ENCODE peak calls at places on chromosome 4, in ten cellular contexts. One of them, this sample, is unnamed.

GRCh38 chr4:158169516-158169915 is 3.3 kb downstream of the GASK1B start:
- DNase-seq in lower leg skin: no peak
- DNase-seq in stomach: no peak
- DNase-seq in right lobe of liver: no peak
- DNase-seq in Peyer's patch: no peak
- DNase-seq in adrenal gland: no peak
- DNase-seq in H54: no peak
- DNase-seq in HCT116: no peak
- DNase-seq in uterus: no peak
- DNase-seq in ovary: no peak
- DNase-seq in this sample: no peak

GRCh38 chr4:109861941-109862340 is 14.0 kb downstream of the LRIT3 start:
- DNase-seq in H54: no peak
- DNase-seq in stomach: no peak
- DNase-seq in right lobe of liver: no peak
- DNase-seq in ovary: no peak
- DNase-seq in Peyer's patch: no peak
- DNase-seq in lower leg skin: no peak
- DNase-seq in uterus: no peak
- DNase-seq in HCT116: no peak
- DNase-seq in adrenal gland: no peak
- DNase-seq in this sample: no peak

GRCh38 chr4:152957437-152958185 is 21.5 kb downstream of the FHDC1 start:
- DNase-seq in ovary: no peak
- DNase-seq in stomach: peak; percentile 79
- DNase-seq in uterus: peak; percentile 34
- DNase-seq in lower leg skin: no peak
- DNase-seq in Peyer's patch: no peak
- DNase-seq in H54: no peak
- DNase-seq in HCT116: no peak
- DNase-seq in adrenal gland: peak; percentile 40
- DNase-seq in right lobe of liver: peak; percentile 79
- DNase-seq in this sample: peak; percentile 42

GRCh38 chr4:155855897-155856296 is 10.2 kb downstream of the ASIC5 start:
- DNase-seq in Peyer's patch: no peak
- DNase-seq in right lobe of liver: no peak
- DNase-seq in HCT116: no peak
- DNase-seq in H54: no peak
- DNase-seq in adrenal gland: no peak
- DNase-seq in uterus: no peak
- DNase-seq in ovary: no peak
- DNase-seq in stomach: no peak
- DNase-seq in lower leg skin: no peak
- DNase-seq in this sample: no peak

GRCh38 chr4:37422638-37423037 is 178.1 kb downstream of the NWD2 start:
- DNase-seq in lower leg skin: no peak
- DNase-seq in Peyer's patch: no peak
- DNase-seq in ovary: no peak
- DNase-seq in H54: no peak
- DNase-seq in right lobe of liver: no peak
- DNase-seq in HCT116: no peak
- DNase-seq in stomach: no peak
- DNase-seq in adrenal gland: no peak
- DNase-seq in uterus: no peak
- DNase-seq in this sample: no peak

GRCh38 chr4:149781150-149781549 is 34.5 kb downstream of the IQCM start:
- DNase-seq in ovary: no peak
- DNase-seq in lower leg skin: no peak
- DNase-seq in adrenal gland: no peak
- DNase-seq in HCT116: peak; percentile 42
- DNase-seq in stomach: no peak
- DNase-seq in Peyer's patch: no peak
- DNase-seq in uterus: no peak
- DNase-seq in H54: no peak
- DNase-seq in right lobe of liver: no peak
- DNase-seq in this sample: no peak

GRCh38 chr4:174578366-174578765 is 56.1 kb upstream of the HPGD start:
- DNase-seq in lower leg skin: no peak
- DNase-seq in Peyer's patch: no peak
- DNase-seq in stomach: no peak
- DNase-seq in HCT116: no peak
- DNase-seq in uterus: no peak
- DNase-seq in H54: no peak
- DNase-seq in right lobe of liver: no peak
- DNase-seq in ovary: no peak
- DNase-seq in adrenal gland: no peak
- DNase-seq in this sample: no peak

GRCh38 chr4:41155194-41155830 is 59.0 kb downstream of the APBB2 start:
- DNase-seq in stomach: no peak
- DNase-seq in adrenal gland: no peak
- DNase-seq in H54: no peak
- DNase-seq in uterus: no peak
- DNase-seq in ovary: no peak
- DNase-seq in HCT116: no peak
- DNase-seq in Peyer's patch: no peak
- DNase-seq in right lobe of liver: no peak
- DNase-seq in lower leg skin: no peak
- DNase-seq in this sample: no peak

DNA sequence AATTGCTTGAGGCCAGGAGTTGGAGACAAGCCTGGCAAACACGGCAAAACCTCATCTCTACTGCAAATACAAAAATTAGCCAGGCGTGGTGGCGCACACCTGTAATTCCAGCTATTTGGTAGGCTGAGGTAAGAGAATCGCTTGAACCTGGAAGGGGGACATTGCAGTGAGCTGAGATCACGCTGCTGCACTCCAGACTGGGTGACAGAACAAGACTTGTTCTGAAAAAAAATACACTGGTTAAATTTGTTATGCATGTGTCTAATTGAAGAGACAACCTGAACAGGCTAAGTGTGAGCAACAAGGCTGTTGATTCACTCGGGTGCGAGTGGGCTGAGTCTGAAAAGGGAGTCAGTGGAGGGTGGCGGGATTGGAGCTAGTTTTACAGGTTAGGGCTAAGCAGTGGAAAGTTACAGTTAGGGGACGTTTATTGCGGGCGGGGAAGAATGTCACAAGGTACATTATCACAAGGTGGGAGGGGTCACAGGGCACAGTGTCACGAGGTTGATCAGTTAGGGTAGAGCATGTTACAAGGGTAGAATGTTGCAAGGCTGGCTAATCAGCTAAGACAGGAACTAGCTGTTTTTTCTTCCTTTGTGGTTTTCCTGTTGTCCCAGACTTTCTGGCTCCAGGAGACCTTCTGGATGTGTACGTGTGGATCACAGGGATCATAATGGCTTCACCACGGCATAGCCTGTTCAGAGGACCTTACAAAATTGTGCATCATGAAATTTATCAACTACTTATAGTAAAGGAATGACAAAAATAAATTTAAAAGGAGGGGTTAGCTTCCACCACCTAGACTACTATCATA is 115.8 kb downstream of the NAA11 start:
- DNase-seq in stomach: no peak
- DNase-seq in ovary: no peak
- DNase-seq in Peyer's patch: no peak
- DNase-seq in HCT116: no peak
- DNase-seq in lower leg skin: peak; percentile 27
- DNase-seq in adrenal gland: no peak
- DNase-seq in uterus: peak; percentile 17
- DNase-seq in right lobe of liver: no peak
- DNase-seq in H54: no peak
- DNase-seq in this sample: no peak
- TF ChIP-seq POLR2A in stomach: no peak
- TF ChIP-seq POLR2A in ovary: no peak
- TF ChIP-seq POLR2A in Peyer's patch: no peak
- TF ChIP-seq POLR2A in HCT116: no peak
- TF ChIP-seq POLR2A in lower leg skin: no peak
- TF ChIP-seq POLR2A in adrenal gland: no peak
- TF ChIP-seq POLR2A in uterus: no peak
- TF ChIP-seq POLR2A in right lobe of liver: no peak
- TF ChIP-seq POLR2A in H54: no peak
- TF ChIP-seq POLR2A in this sample: no peak

GRCh38 chr4:38671594-38671943 is 7.6 kb downstream of the KLF3 start:
- DNase-seq in lower leg skin: no peak
- DNase-seq in Peyer's patch: no peak
- DNase-seq in adrenal gland: no peak
- DNase-seq in ovary: no peak
- DNase-seq in uterus: no peak
- DNase-seq in stomach: no peak
- DNase-seq in H54: no peak
- DNase-seq in HCT116: no peak
- DNase-seq in right lobe of liver: no peak
- DNase-seq in this sample: no peak

GRCh38 chr4:38674206-38675144 is 10.5 kb downstream of the KLF3 start:
- DNase-seq in H54: no peak
- DNase-seq in HCT116: no peak
- DNase-seq in stomach: no peak
- DNase-seq in Peyer's patch: no peak
- DNase-seq in right lobe of liver: no peak
- DNase-seq in lower leg skin: no peak
- DNase-seq in uterus: no peak
- DNase-seq in adrenal gland: no peak
- DNase-seq in ovary: no peak
- DNase-seq in this sample: no peak

GRCh38 chr4:38675167-38676121 is 11.4 kb downstream of the KLF3 start:
- DNase-seq in lower leg skin: peak; percentile 90
- DNase-seq in adrenal gland: peak; percentile 63
- DNase-seq in stomach: peak; percentile 86
- DNase-seq in H54: no peak
- DNase-seq in right lobe of liver: no peak
- DNase-seq in HCT116: peak; percentile 60
- DNase-seq in Peyer's patch: peak; percentile 88
- DNase-seq in uterus: peak; percentile 85
- DNase-seq in ovary: peak; percentile 84
- DNase-seq in this sample: no peak

GRCh38 chr4:38672247-38673071 is 8.5 kb downstream of the KLF3 start:
- DNase-seq in HCT116: no peak
- DNase-seq in adrenal gland: peak; percentile 28
- DNase-seq in stomach: no peak
- DNase-seq in Peyer's patch: no peak
- DNase-seq in ovary: peak; percentile 61
- DNase-seq in right lobe of liver: no peak
- DNase-seq in H54: no peak
- DNase-seq in uterus: no peak
- DNase-seq in lower leg skin: no peak
- DNase-seq in this sample: no peak

DNA sequence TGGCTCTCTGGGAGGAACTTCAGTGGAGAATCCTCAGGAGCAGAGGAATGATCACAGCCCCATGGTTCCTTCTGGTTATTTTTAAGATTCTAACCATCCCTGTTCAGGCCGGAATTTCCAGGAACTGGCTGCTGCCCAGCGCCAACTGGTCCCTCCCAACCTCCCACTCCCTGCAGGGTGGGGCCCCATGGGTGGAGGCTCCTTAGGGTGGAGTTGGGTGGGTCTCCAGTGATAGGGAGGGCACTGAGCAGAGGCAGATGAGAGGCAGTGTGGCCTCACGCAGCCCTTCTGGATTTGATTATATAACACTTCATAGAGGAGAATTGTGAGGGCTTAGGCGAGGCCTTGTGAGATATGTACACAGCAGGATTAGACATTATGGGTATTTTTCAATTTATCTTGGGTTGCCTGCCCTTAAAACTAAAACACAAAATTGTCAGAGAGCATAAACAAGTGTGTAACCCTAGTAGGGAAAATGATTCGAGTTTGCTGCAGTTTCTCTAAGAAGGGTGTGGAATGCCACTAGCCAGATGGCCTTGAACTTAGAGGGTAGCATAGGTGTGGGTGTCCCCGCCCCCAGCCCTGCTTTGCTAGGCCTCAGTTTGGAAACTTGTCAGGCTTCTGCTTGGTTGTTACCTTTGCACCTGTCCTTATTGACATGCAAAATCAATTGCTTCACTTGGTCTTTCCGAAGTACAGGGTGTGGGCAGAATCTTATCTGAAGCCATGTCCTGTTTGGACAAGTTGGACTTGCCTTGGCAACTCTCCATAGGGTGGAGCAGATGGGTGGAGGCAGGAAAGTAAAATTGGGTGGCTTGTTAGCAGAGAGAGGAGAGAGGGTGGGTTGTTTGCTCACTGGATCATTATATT is 9.3 kb downstream of the KLF3 start:
- DNase-seq in lower leg skin: peak; percentile 72
- DNase-seq in Peyer's patch: no peak
- DNase-seq in H54: no peak
- DNase-seq in stomach: peak; percentile 67
- DNase-seq in adrenal gland: peak; percentile 37
- DNase-seq in HCT116: peak; percentile 56
- DNase-seq in ovary: peak; percentile 76
- DNase-seq in uterus: peak; percentile 39
- DNase-seq in right lobe of liver: peak; percentile 83
- DNase-seq in this sample: peak; percentile 71
- TF ChIP-seq POLR2A in lower leg skin: no peak
- TF ChIP-seq POLR2A in Peyer's patch: no peak
- TF ChIP-seq POLR2A in H54: no peak
- TF ChIP-seq POLR2A in stomach: no peak
- TF ChIP-seq POLR2A in adrenal gland: no peak
- TF ChIP-seq POLR2A in HCT116: no peak
- TF ChIP-seq POLR2A in ovary: no peak
- TF ChIP-seq POLR2A in uterus: no peak
- TF ChIP-seq POLR2A in right lobe of liver: no peak
- TF ChIP-seq POLR2A in this sample: no peak

GRCh38 chr4:76582817-76583087 is 147.7 kb downstream of the SHROOM3 start:
- DNase-seq in Peyer's patch: no peak
- DNase-seq in stomach: no peak
- DNase-seq in lower leg skin: no peak
- DNase-seq in HCT116: no peak
- DNase-seq in ovary: no peak
- DNase-seq in adrenal gland: no peak
- DNase-seq in H54: no peak
- DNase-seq in right lobe of liver: no peak
- DNase-seq in uterus: no peak
- DNase-seq in this sample: no peak

GRCh38 chr4:76584235-76585152 is 149.5 kb downstream of the SHROOM3 start:
- DNase-seq in H54: no peak
- DNase-seq in HCT116: no peak
- DNase-seq in ovary: no peak
- DNase-seq in lower leg skin: no peak
- DNase-seq in right lobe of liver: no peak
- DNase-seq in uterus: peak; percentile 50
- DNase-seq in adrenal gland: no peak
- DNase-seq in Peyer's patch: no peak
- DNase-seq in stomach: no peak
- DNase-seq in this sample: no peak

GRCh38 chr4:76585270-76585669 is 150.2 kb downstream of the SHROOM3 start:
- DNase-seq in uterus: no peak
- DNase-seq in ovary: no peak
- DNase-seq in right lobe of liver: no peak
- DNase-seq in H54: no peak
- DNase-seq in lower leg skin: no peak
- DNase-seq in adrenal gland: no peak
- DNase-seq in stomach: no peak
- DNase-seq in HCT116: no peak
- DNase-seq in Peyer's patch: no peak
- DNase-seq in this sample: no peak

GRCh38 chr4:76588268-76588667 is 153.2 kb downstream of the SHROOM3 start:
- DNase-seq in adrenal gland: no peak
- DNase-seq in H54: no peak
- DNase-seq in right lobe of liver: no peak
- DNase-seq in lower leg skin: no peak
- DNase-seq in stomach: no peak
- DNase-seq in HCT116: no peak
- DNase-seq in uterus: no peak
- DNase-seq in Peyer's patch: no peak
- DNase-seq in ovary: no peak
- DNase-seq in this sample: no peak

DNA sequence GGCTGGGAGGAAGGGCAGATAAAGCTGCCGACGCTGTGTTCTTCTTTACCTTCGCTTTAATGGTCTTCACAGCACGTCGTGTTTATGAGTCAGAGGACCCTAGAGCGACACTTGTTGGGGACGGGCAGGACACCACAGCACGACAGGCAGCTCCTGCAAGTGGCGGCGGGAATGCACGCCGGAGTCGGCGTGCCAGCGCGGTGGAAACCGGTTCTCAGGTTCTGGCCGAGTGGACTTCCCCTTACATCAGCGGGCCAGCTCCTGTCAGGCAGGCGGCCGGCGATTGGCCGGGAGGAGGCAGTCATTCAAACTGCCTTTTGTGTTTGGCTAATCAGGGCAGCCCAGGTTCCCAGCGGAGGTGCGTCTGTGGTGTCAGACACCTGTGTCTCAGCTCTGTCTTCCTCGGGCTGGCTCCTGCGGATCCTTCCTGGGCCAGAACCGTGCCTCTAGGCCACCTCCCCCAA is 150.9 kb downstream of the SHROOM3 start:
- DNase-seq in right lobe of liver: peak; percentile 95
- DNase-seq in H54: peak; percentile 39
- DNase-seq in lower leg skin: peak; percentile 64
- DNase-seq in Peyer's patch: peak; percentile 22
- DNase-seq in stomach: peak; percentile 95
- DNase-seq in ovary: no peak
- DNase-seq in adrenal gland: peak; percentile 79
- DNase-seq in uterus: peak; percentile 29
- DNase-seq in HCT116: peak; percentile 81
- DNase-seq in this sample: peak; percentile 79
- TF ChIP-seq POLR2A in right lobe of liver: peak; percentile 63
- TF ChIP-seq POLR2A in H54: peak; percentile 53
- TF ChIP-seq POLR2A in lower leg skin: no peak
- TF ChIP-seq POLR2A in Peyer's patch: peak; percentile 93
- TF ChIP-seq POLR2A in stomach: no peak
- TF ChIP-seq POLR2A in ovary: no peak
- TF ChIP-seq POLR2A in adrenal gland: peak; percentile 49
- TF ChIP-seq POLR2A in uterus: peak; percentile 47
- TF ChIP-seq POLR2A in HCT116: no peak
- TF ChIP-seq POLR2A in this sample: peak; percentile 38

GRCh38 chr4:151325320-151326246 is at the start of gene SH3D19:
- DNase-seq in uterus: peak; percentile 77
- DNase-seq in adrenal gland: peak; percentile 75
- DNase-seq in HCT116: peak; percentile 68
- DNase-seq in right lobe of liver: peak; percentile 96
- DNase-seq in lower leg skin: peak; percentile 71
- DNase-seq in stomach: peak; percentile 75
- DNase-seq in H54: peak; percentile 49
- DNase-seq in ovary: peak; percentile 74
- DNase-seq in Peyer's patch: no peak
- DNase-seq in this sample: peak; percentile 79
- TF ChIP-seq POLR2A in uterus: peak; percentile 71
- TF ChIP-seq POLR2A in adrenal gland: peak; percentile 47
- TF ChIP-seq POLR2A in HCT116: no peak
- TF ChIP-seq POLR2A in right lobe of liver: peak; percentile 93
- TF ChIP-seq POLR2A in lower leg skin: no peak
- TF ChIP-seq POLR2A in stomach: no peak
- TF ChIP-seq POLR2A in H54: peak; percentile 47
- TF ChIP-seq POLR2A in ovary: peak; percentile 48
- TF ChIP-seq POLR2A in Peyer's patch: peak; percentile 88
- TF ChIP-seq POLR2A in this sample: peak; percentile 63